ENCODE peak calls at places on chromosomes 11 and 22, in five cellular contexts. K is GM04504, M is fibroblast of mammary gland, P is Kasumi-1, Z is aorta. C is an unnamed sample.

GRCh38 chr11:116233581-116233980 is 539.2 kb downstream of the BUD13 start:
- DNase-seq in M (no peak), P (no peak), Z (no peak), K (no peak), C (no peak)

GRCh38 chr22:31776231-31776630 is 22.4 kb downstream of the DEPDC5 start:
- DNase-seq in M (no peak), Z (no peak), P (no peak), K (no peak), C (no peak)

GRCh38 chr11:34495724-34496377 is 17.7 kb downstream of the ELF5 start:
- DNase-seq in M (no peak), P (no peak), K (no peak), Z (no peak), C (no peak)

GRCh38 chr11:22193348-22194051 is 615 bp downstream of the ANO5 start:
- DNase-seq in P (no peak), Z (peak), M (no peak), K (no peak), C (peak)

GRCh38 chr22:42943981-42944380 is 71.0 kb downstream of the PACSIN2 start:
- DNase-seq in Z (no peak), K (no peak), P (no peak), M (no peak), C (no peak)

GRCh38 chr11:56624661-56625110 is 10.0 kb upstream of the OR5M1 start:
- DNase-seq in M (peak), K (peak), Z (no peak), P (peak), C (peak)

GRCh38 chr11:57321388-57321995 is 3.3 kb downstream of the TNKS1BP1 start:
- DNase-seq in P (no peak), M (no peak), K (no peak), Z (peak), C (no peak)

GRCh38 chr11:35375332-35376125 is 43.8 kb downstream of the SLC1A2 start:
- DNase-seq in P (no peak), M (no peak), K (no peak), Z (no peak), C (no peak)

GRCh38 chr22:16563555-16564520 is 28.8 kb downstream of the CCT8L2 start:
- DNase-seq in Z (no peak), P (no peak), K (no peak), M (no peak), C (no peak)

GRCh38 chr11:62875698-62876483 is 4.8 kb upstream of the SLC3A2 start:
- DNase-seq in M (no peak), K (no peak), Z (no peak), P (no peak), C (no peak)

GRCh38 chr22:28899199-28899853 is 16.0 kb downstream of the ZNRF3 start:
- DNase-seq in K (no peak), Z (no peak), P (no peak), M (no peak), C (no peak)

GRCh38 chr11:78310500-78310909 is 107.1 kb downstream of the GAB2 start:
- DNase-seq in K (no peak), Z (peak), M (peak), P (no peak), C (no peak)

GRCh38 chr11:9577551-9577950 is 4.1 kb downstream of the WEE1 start:
- DNase-seq in Z (no peak), K (no peak), P (no peak), M (peak), C (no peak)

GRCh38 chr22:22752556-22753477 is 108.4 kb downstream of the GGTLC2 start:
- DNase-seq in P (no peak), K (peak), M (peak), Z (peak), C (no peak)